ENCODE peak calls at places on chromosome 12, in ten cellular contexts. U is DMS79 treated with DMSO at 0.1 percent for 48 hours, J is coronary artery, H is heart left ventricle, Q is HS-5, F is H1, G is uterus, V is cardiac muscle cell, E is NCI-H446, S is OCI-LY7. M is an unnamed sample.

GRCh38 chr12:5525783-5526367 is 94.0 kb downstream of the NTF3 start:
- DNase-seq in U (no peak), J (no peak), H (no peak), Q (no peak), F (no peak), G (no peak), V (no peak), E (no peak), S (no peak), M (no peak)

GRCh38 chr12:121537814-121538698 is 42.8 kb downstream of the KDM2B start:
- DNase-seq in U (peak), J (no peak), H (peak), Q (no peak), F (no peak), G (no peak), V (peak), E (peak), S (peak), M (peak)

GRCh38 chr12:64633940-64634337 is 23.6 kb downstream of the RASSF3 start:
- DNase-seq in U (no peak), J (no peak), H (no peak), Q (no peak), F (no peak), G (peak), V (no peak), E (peak), S (no peak), M (peak)

GRCh38 chr12:40444174-40444573 is 219.4 kb downstream of the LRRK2 start:
- DNase-seq in U (no peak), J (no peak), H (no peak), Q (no peak), F (no peak), G (no peak), V (no peak), E (no peak), S (no peak), M (no peak)

GRCh38 chr12:39393890-39394289 is 49.0 kb downstream of the KIF21A start:
- DNase-seq in U (no peak), J (no peak), H (no peak), Q (no peak), F (peak), G (no peak), V (no peak), E (no peak), S (no peak), M (no peak)

GRCh38 chr12:70644836-70645235 is 7.6 kb upstream of the PTPRB start:
- DNase-seq in U (no peak), J (no peak), H (no peak), Q (no peak), F (no peak), G (no peak), V (no peak), E (no peak), S (no peak), M (no peak)

GRCh38 chr12:106773286-106773685 is 1.2 kb upstream of the RIC8B start:
- DNase-seq in U (no peak), J (no peak), H (no peak), Q (no peak), F (no peak), G (no peak), V (no peak), E (no peak), S (no peak), M (peak)

GRCh38 chr12:13299457-13299856 is 102.9 kb downstream of the EMP1 start:
- DNase-seq in U (no peak), J (no peak), H (no peak), Q (no peak), F (no peak), G (no peak), V (no peak), E (no peak), S (no peak), M (no peak)

GRCh38 chr12:116354950-116355779 is 77.7 kb upstream of the MED13L start:
- DNase-seq in U (no peak), J (no peak), H (no peak), Q (no peak), F (no peak), G (no peak), V (no peak), E (no peak), S (no peak), M (no peak)

GRCh38 chr12:111664510-111664909 is 21.2 kb downstream of the BRAP start:
- DNase-seq in U (no peak), J (no peak), H (no peak), Q (no peak), F (no peak), G (no peak), V (no peak), E (no peak), S (no peak), M (no peak)

GRCh38 chr12:2049604-2050540 is 2.9 kb upstream of the CACNA1C start:
- DNase-seq in U (no peak), J (no peak), H (no peak), Q (no peak), F (no peak), G (no peak), V (no peak), E (no peak), S (peak), M (no peak)

GRCh38 chr12:22238211-22238610 is 96.3 kb downstream of the ST8SIA1 start:
- DNase-seq in U (no peak), J (no peak), H (no peak), Q (no peak), F (no peak), G (no peak), V (no peak), E (no peak), S (no peak), M (no peak)

GRCh38 chr12:67449591-67450052 is 180.5 kb downstream of the CAND1 start:
- DNase-seq in U (no peak), J (no peak), H (no peak), Q (no peak), F (no peak), G (no peak), V (no peak), E (no peak), S (peak), M (no peak)

GRCh38 chr12:65720739-65721138 is 103.5 kb upstream of the HMGA2 start:
- DNase-seq in U (no peak), J (no peak), H (no peak), Q (no peak), F (no peak), G (no peak), V (no peak), E (no peak), S (no peak), M (no peak)

GRCh38 chr12:56818629-56819028 is 55.5 kb downstream of the HSD17B6 start:
- DNase-seq in U (no peak), J (no peak), H (no peak), Q (no peak), F (no peak), G (no peak), V (no peak), E (no peak), S (no peak), M (no peak)

GRCh38 chr12:78483767-78484315 is 380.7 kb upstream of the SYT1 start:
- DNase-seq in U (peak), J (no peak), H (no peak), Q (no peak), F (no peak), G (no peak), V (no peak), E (peak), S (no peak), M (no peak)

GRCh38 chr12:53185582-53186153 is 4.9 kb upstream of the CSAD start:
- DNase-seq in U (no peak), J (peak), H (no peak), Q (no peak), F (no peak), G (no peak), V (no peak), E (no peak), S (no peak), M (no peak)

GRCh38 chr12:29278673-29279420 is 102.1 kb downstream of the ERGIC2 start:
- DNase-seq in U (no peak), J (no peak), H (no peak), Q (peak), F (no peak), G (no peak), V (no peak), E (peak), S (no peak), M (no peak)

GRCh38 chr12:24972078-24972477 is 23.2 kb upstream of the BCAT1 start:
- DNase-seq in U (no peak), J (no peak), H (no peak), Q (no peak), F (no peak), G (no peak), V (no peak), E (no peak), S (no peak), M (no peak)

GRCh38 chr12:42446761-42447160 is 120.8 kb downstream of the PPHLN1 start:
- DNase-seq in U (no peak), J (no peak), H (no peak), Q (no peak), F (no peak), G (no peak), V (no peak), E (no peak), S (no peak), M (peak)

GRCh38 chr12:48007206-48007605 is 2.9 kb upstream of the COL2A1 start:
- DNase-seq in U (no peak), J (no peak), H (no peak), Q (no peak), F (no peak), G (no peak), V (no peak), E (no peak), S (no peak), M (no peak)

GRCh38 chr12:88577537-88577936 is 2.7 kb downstream of the KITLG start:
- DNase-seq in U (peak), J (no peak), H (no peak), Q (no peak), F (no peak), G (no peak), V (peak), E (peak), S (no peak), M (peak)

GRCh38 chr12:94553130-94553519 is 93.5 kb upstream of the CEP83 start:
- DNase-seq in U (no peak), J (no peak), H (no peak), Q (peak), F (no peak), G (no peak), V (no peak), E (no peak), S (no peak), M (peak)

GRCh38 chr12:1593232-1594044 is 943 bp downstream of the FBXL14 start:
- DNase-seq in U (peak), J (no peak), H (peak), Q (no peak), F (no peak), G (peak), V (peak), E (peak), S (peak), M (peak)

GRCh38 chr12:24719293-24719721 is 229.6 kb downstream of the BCAT1 start:
- DNase-seq in U (no peak), J (no peak), H (no peak), Q (peak), F (no peak), G (no peak), V (no peak), E (no peak), S (no peak), M (no peak)